ENCODE peak calls at places on chromosome 20, in four cellular contexts. J is HFF-Myc, T is GM23338, K is heart left ventricle. X is an unnamed sample.

GRCh38 chr20:25547999-25548398 is 37.3 kb downstream of the NINL start:
- DNase-seq in J (no peak), T (no peak), K (no peak), X (no peak)

GRCh38 chr20:57412347-57413029 is 21.3 kb downstream of the RBM38 start:
- DNase-seq in J (no peak), T (no peak), K (peak; percentile 18), X (no peak)

GRCh38 chr20:58888521-58889333 is 36.2 kb downstream of the GNAS start:
- DNase-seq in J (no peak), T (peak; percentile 90), K (peak; percentile 82), X (peak; percentile 73)

GRCh38 chr20:16368645-16369292 is 204.5 kb downstream of the KIF16B start:
- DNase-seq in J (no peak), T (peak; percentile 23), K (no peak), X (peak; percentile 59)

GRCh38 chr20:57582432-57583288 is 21.8 kb downstream of the PCK1 start:
- DNase-seq in J (no peak), T (peak; percentile 67), K (no peak), X (peak; percentile 75)

GRCh38 chr20:25683050-25683449 is 13.6 kb downstream of the ZNF337 start:
- DNase-seq in J (no peak), T (no peak), K (no peak), X (no peak)

GRCh38 chr20:4858000-4858399 is 136.3 kb downstream of the PRND start:
- DNase-seq in J (no peak), T (no peak), K (no peak), X (no peak)

GRCh38 chr20:56722042-56722441 is 92.9 kb downstream of the TFAP2C start:
- DNase-seq in J (no peak), T (no peak), K (no peak), X (no peak)

GRCh38 chr20:60937581-60937980 is 314.5 kb upstream of the CDH4 start:
- DNase-seq in J (no peak), T (no peak), K (no peak), X (no peak)

GRCh38 chr20:59831024-59831900 is 102.2 kb downstream of the SYCP2 start:
- DNase-seq in J (no peak), T (peak; percentile 21), K (no peak), X (no peak)

GRCh38 chr20:37202267-37202943 is 23.1 kb upstream of the MROH8 start:
- DNase-seq in J (peak; percentile 85), T (peak; percentile 73), K (no peak), X (peak; percentile 94)

GRCh38 chr20:63333241-63333836 is 27.8 kb downstream of the CHRNA4 start:
- DNase-seq in J (no peak), T (no peak), K (no peak), X (no peak)

GRCh38 chr20:62652051-62652893 is 10.0 kb downstream of the SLCO4A1 start:
- DNase-seq in J (peak; percentile 98), T (peak; percentile 61), K (peak; percentile 94), X (peak; percentile 90)

GRCh38 chr20:51093240-51093763 is 70.4 kb upstream of the KCNG1 start:
- DNase-seq in J (no peak), T (no peak), K (no peak), X (no peak)

GRCh38 chr20:47389867-47390347 is 33.4 kb upstream of the ZMYND8 start:
- DNase-seq in J (peak; percentile 71), T (no peak), K (no peak), X (peak; percentile 39)

GRCh38 chr20:51680067-51680749 is 88.0 kb downstream of the ATP9A start:
- DNase-seq in J (no peak), T (no peak), K (no peak), X (no peak)

GRCh38 chr20:10540636-10541493 is 105.8 kb downstream of the SLX4IP start:
- DNase-seq in J (no peak), T (no peak), K (no peak), X (peak; percentile 91)
- H3K4me3 ChIP-seq in J (no peak overlapping the region), T (no peak overlapping the region), K (no peak overlapping the region), X (no peak overlapping the region)

GRCh38 chr20:14291502-14291901 is 45.9 kb downstream of the FLRT3 start:
- DNase-seq in J (no peak), T (no peak), K (no peak), X (no peak)
- H3K4me3 ChIP-seq in J (no peak overlapping the region), T (no peak overlapping the region), K (no peak overlapping the region), X (no peak overlapping the region)

DNA sequence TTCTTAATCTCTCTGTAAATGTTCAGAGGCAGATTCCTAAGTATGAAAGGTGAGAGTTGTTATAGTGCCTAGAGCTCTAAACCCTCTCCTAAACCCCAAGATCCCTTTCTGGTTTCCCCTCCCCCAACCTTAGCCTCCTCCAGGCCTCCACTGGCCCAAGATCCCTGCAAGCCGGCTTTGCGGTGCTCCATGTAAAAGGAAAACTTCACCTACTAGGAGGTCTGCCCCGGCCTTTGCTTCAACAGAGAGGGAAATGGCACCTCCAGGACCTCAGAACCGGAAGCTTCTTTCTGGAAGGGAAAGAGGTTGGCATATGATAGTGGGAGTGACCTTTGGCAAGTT is 2.3 kb downstream of the RRBP1 start:
- DNase-seq in J (no peak), T (peak; percentile 46), K (no peak), X (no peak)
- H3K4me3 ChIP-seq in J (peak overlapping the region; percentile 83), T (peak overlapping the region; percentile 83), K (peak overlapping the region; percentile 91), X (peak overlapping the region; percentile 86)

GRCh38 chr20:49986049-49986448 is 3.3 kb downstream of the SNAI1 start:
- DNase-seq in J (no peak), T (no peak), K (no peak), X (no peak)

GRCh38 chr20:49987868-49988690 is 5.3 kb downstream of the SNAI1 start:
- DNase-seq in J (no peak), T (no peak), K (no peak), X (no peak)

GRCh38 chr20:49985617-49986016 is 2.8 kb downstream of the SNAI1 start:
- DNase-seq in J (no peak), T (no peak), K (no peak), X (no peak)

GRCh38 chr20:49985157-49985556 is 2.4 kb downstream of the SNAI1 start:
- DNase-seq in J (no peak), T (no peak), K (no peak), X (no peak)

DNA sequence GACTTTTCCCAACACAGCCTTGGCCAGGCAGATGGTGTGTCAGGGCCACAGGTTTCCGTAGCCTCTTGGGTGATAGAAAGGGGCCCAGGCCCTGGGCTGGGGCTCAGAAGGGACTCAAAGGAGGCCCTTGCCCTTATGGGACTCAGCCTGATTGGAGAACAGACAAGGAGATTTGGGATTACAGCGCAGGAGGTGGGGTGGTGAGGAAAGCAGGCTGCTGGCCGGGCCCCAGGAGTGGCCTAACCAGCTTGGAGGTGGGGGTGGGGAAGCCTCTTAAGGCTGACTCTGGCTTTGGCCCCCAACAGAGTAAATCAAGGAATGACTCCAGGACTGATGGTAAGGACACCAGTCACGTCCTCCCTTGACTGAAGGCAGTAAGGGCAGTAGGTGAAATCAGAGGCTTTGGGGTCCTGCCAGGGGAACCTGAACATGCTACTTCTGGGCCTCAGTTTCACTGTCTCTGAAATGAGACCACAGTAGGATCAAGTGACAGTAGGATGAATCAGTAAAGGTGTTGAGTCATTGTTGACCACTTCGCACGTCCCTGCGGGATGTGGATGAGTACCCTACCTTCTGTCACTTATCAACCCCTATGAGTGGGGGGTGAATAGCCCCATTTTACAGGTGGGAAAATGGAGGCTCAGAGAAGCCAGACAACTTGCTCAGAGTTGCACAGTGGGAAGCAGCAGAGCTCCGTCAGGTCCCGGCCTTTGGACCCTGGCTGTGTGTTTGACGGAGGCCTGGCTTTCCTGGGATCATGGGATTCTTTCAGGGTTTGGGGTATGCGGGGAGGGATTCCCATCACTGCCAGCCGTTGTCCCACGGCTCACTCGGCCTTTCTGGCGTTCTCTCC is 4.5 kb downstream of the SNAI1 start:
- DNase-seq in J (no peak), T (no peak), K (no peak), X (no peak)
- H3K4me3 ChIP-seq in J (peak overlapping the region; percentile 94), T (no peak overlapping the region), K (no peak overlapping the region), X (peak overlapping the region; percentile 97)

DNA sequence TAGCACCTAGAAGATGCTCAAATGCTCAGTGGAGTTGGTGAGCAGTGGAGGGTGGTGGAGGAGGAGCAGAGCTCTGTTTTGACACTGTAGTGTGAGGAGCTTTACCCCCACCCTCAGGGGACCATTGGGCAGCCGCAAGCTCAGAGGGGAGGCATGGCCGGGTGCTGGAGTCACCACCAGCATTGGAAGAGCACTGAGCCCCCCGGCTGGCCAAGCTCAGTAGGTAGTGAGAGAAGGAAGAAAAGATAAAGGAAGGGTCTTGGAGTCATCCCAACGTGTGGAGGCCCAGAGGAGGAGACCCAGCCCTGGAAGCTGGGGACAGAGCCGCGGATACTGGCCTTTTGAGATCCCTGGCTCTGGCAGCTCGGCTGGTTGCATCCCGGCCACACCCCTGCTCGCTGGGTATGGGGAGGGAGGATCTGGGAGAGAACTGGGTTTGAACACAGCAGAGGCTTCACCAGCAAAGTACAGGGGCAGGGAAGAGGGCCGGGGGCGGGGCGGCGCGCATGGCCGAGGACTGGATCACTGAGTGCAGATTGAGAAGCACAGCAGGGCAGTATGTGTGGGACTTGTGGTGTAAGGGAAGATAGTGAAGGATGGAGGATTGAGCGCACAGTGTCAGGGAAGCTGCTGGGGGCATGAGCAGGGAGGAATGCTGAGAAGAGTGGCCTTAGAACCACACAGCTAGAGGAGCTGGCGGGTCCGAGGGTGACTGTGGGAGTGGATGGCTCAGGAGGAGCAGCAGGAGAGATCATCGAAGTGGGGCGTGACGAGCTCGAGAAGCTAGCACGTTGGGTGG is 24.4 kb downstream of the SYNDIG1 start:
- DNase-seq in J (no peak), T (no peak), K (no peak), X (no peak)
- H3K4me3 ChIP-seq in J (no peak overlapping the region), T (no peak overlapping the region), K (no peak overlapping the region), X (no peak overlapping the region)

GRCh38 chr20:53738945-53739798 is 145.5 kb upstream of the ZNF217 start:
- DNase-seq in J (no peak), T (no peak), K (no peak), X (no peak)

GRCh38 chr20:53739799-53740785 is 146.5 kb upstream of the ZNF217 start:
- DNase-seq in J (no peak), T (no peak), K (no peak), X (no peak)

GRCh38 chr20:53736757-53737403 is 143.2 kb upstream of the ZNF217 start:
- DNase-seq in J (no peak), T (peak; percentile 80), K (no peak), X (no peak)

GRCh38 chr20:53737404-53738038 is 143.9 kb upstream of the ZNF217 start:
- DNase-seq in J (no peak), T (peak; percentile 22), K (no peak), X (no peak)

GRCh38 chr20:53738039-53738944 is 144.7 kb upstream of the ZNF217 start:
- DNase-seq in J (no peak), T (peak; percentile 75), K (peak; percentile 73), X (peak; percentile 80)
- H3K4me3 ChIP-seq in J (peak overlapping the region; percentile 1), T (no peak overlapping the region), K (peak overlapping the region; percentile 3), X (no peak overlapping the region)